ENCODE peak calls at places on chromosomes 1 and 21, in four cellular contexts. L is AG20443, V is AML-193, I is NCI-H1694. U is an unnamed sample.

GRCh38 chr1:91487469-91487868 is 13.2 kb upstream of the CDC7 start:
- DNase-seq in L (no peak), V (no peak), I (no peak), U (no peak)

GRCh38 chr1:210328746-210329488 is at the start of gene HHAT:
- DNase-seq in L (peak), V (peak), I (peak), U (peak)

GRCh38 chr1:201153474-201154388 is 543 bp downstream of the TMEM9 start:
- DNase-seq in L (no peak), V (peak), I (peak), U (no peak)

GRCh38 chr1:38076038-38076437 is 29.4 kb upstream of the POU3F1 start:
- DNase-seq in L (peak), V (no peak), I (no peak), U (no peak)

GRCh38 chr21:44845418-44846200 is 27.7 kb upstream of the SUMO3 start:
- DNase-seq in L (peak), V (peak), I (peak), U (no peak)

GRCh38 chr1:32944180-32944579 is 20.4 kb downstream of the RNF19B start:
- DNase-seq in L (no peak), V (no peak), I (no peak), U (no peak)

GRCh38 chr1:31869473-31869872 is 53.7 kb upstream of the SPOCD1 start:
- DNase-seq in L (no peak), V (no peak), I (no peak), U (no peak)

GRCh38 chr1:167002354-167002753 is 13.3 kb downstream of the MAEL start:
- DNase-seq in L (no peak), V (no peak), I (no peak), U (no peak)

GRCh38 chr1:15251807-15252546 is 5.0 kb downstream of the FHAD1 start:
- DNase-seq in L (no peak), V (no peak), I (no peak), U (no peak)

GRCh38 chr1:201022824-201023516 is 544 bp downstream of the KIF21B start:
- DNase-seq in L (no peak), V (peak), I (no peak), U (no peak)

GRCh38 chr1:150604226-150604588 is 24.8 kb upstream of the MCL1 start:
- DNase-seq in L (no peak), V (no peak), I (no peak), U (no peak)

GRCh38 chr1:47710075-47711071 is 272.5 kb downstream of the FOXD2 start:
- DNase-seq in L (peak), V (no peak), I (peak), U (peak)

GRCh38 chr1:207084701-207085180 is 3.9 kb upstream of the C4BPB start:
- DNase-seq in L (peak), V (peak), I (peak), U (peak)

GRCh38 chr1:25816112-25816718 is 3.5 kb upstream of the MTFR1L start:
- DNase-seq in L (no peak), V (no peak), I (no peak), U (no peak)

GRCh38 chr1:233006582-233006981 is 56.2 kb downstream of the NTPCR start:
- DNase-seq in L (no peak), V (no peak), I (no peak), U (no peak)

GRCh38 chr1:8875216-8875861 is 3.1 kb downstream of the ENO1 start:
- DNase-seq in L (no peak), V (no peak), I (no peak), U (no peak)

GRCh38 chr1:174262747-174263241 is 103.5 kb downstream of the RABGAP1L start:
- DNase-seq in L (peak), V (peak), I (peak), U (peak)

GRCh38 chr1:85406081-85406480 is 58.9 kb downstream of the DDAH1 start:
- DNase-seq in L (no peak), V (no peak), I (no peak), U (no peak)

GRCh38 chr1:25608488-25609178 is 8.0 kb upstream of the MAN1C1 start:
- DNase-seq in L (peak), V (peak), I (peak), U (peak)

GRCh38 chr21:41769106-41769505 is 2.3 kb upstream of the RIPK4 start:
- DNase-seq in L (no peak), V (no peak), I (no peak), U (no peak)

GRCh38 chr21:45539796-45540600 is 2.2 kb downstream of the SLC19A1 start:
- DNase-seq in L (no peak), V (no peak), I (no peak), U (no peak)

GRCh38 chr1:84689514-84690396 is 506 bp downstream of the SSX2IP start:
- DNase-seq in L (peak), V (peak), I (peak), U (no peak)

GRCh38 chr1:3453891-3454810 is at the start of gene ARHGEF16:
- DNase-seq in L (peak), V (peak), I (no peak), U (no peak)

GRCh38 chr1:36411674-36412648 is 14.3 kb upstream of the LSM10 start:
- DNase-seq in L (no peak), V (peak), I (no peak), U (no peak)

GRCh38 chr1:25544819-25545218 is 1.4 kb downstream of the LDLRAP1 start:
- DNase-seq in L (peak), V (no peak), I (no peak), U (no peak)